ENCODE peak calls at places on chromosome 4, in four cellular contexts. G, B, I and J are unnamed samples.
A peak's percentile ranks its signal among the peaks of the same experiment; 100 is the strongest.

GRCh38 chr4:59412739-59413138 is 1787.4 kb upstream of the ADGRL3 start:
- DNase-seq in G (no peak), B (no peak), I (no peak), J (no peak)

GRCh38 chr4:10114607-10115006 is 2.0 kb downstream of the WDR1 start:
- DNase-seq in G (no peak), B (no peak), I (no peak), J (no peak)

GRCh38 chr4:36374836-36375511 is 93.6 kb downstream of the DTHD1 start:
- DNase-seq in G (no peak), B (no peak), I (no peak), J (no peak)

GRCh38 chr4:67727124-67727850 is 26.3 kb upstream of the UBA6 start:
- DNase-seq in G (no peak), B (no peak), I (peak; percentile 75), J (no peak)

GRCh38 chr4:85756938-85757337 is 282.0 kb downstream of the ARHGAP24 start:
- DNase-seq in G (peak; percentile 54), B (no peak), I (peak; percentile 55), J (peak; percentile 30)

GRCh38 chr4:189525304-189525703 is 415.4 kb upstream of the FRG1 start:
- DNase-seq in G (no peak), B (no peak), I (no peak), J (no peak)

GRCh38 chr4:2141022-2141761 is 82.1 kb downstream of the NAT8L start:
- DNase-seq in G (no peak), B (no peak), I (no peak), J (no peak)

GRCh38 chr4:100933628-100934027 is 413.7 kb downstream of the PPP3CA start:
- DNase-seq in G (no peak), B (no peak), I (no peak), J (no peak)

GRCh38 chr4:114599231-114600065 is 841 bp downstream of the UGT8 start:
- DNase-seq in G (peak; percentile 42), B (no peak), I (no peak), J (no peak)

GRCh38 chr4:113847710-113848109 is 86.2 kb upstream of the CAMK2D start:
- DNase-seq in G (no peak), B (no peak), I (no peak), J (no peak)

GRCh38 chr4:188934320-188934975 is 795.2 kb downstream of the TRIML1 start:
- DNase-seq in G (no peak), B (no peak), I (peak; percentile 17), J (no peak)

DNA sequence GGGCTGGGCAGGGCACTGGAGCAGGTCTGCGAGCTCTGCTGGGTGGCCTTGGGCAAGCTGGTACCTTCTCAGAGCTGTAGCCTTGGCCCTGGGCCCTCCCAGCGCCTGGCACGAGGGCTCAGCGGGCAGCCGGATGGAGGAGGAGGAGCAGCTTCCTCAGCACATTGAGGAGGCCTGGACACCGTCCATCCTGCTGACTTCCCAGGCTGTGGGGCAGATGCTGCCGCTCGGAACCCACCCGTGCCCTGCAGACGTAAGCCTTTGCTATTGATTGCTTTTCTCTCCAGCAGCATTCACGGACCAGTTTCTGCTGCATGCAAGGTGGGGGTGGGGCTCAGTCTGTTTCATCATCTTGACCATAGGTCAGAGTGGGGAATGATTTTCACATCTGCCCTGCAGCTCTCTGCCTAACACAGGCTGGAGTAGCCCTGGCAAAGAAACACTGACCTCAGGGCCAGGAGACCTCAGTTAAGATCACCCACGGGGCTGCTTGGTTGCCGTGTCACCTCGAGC is 80.7 kb upstream of the PSAPL1 start:
- DNase-seq in G (no peak), B (no peak), I (no peak), J (no peak)
- H3K27ac ChIP-seq in G (no peak overlapping the region), B (peak overlapping the region; percentile 54), I (no peak overlapping the region), J (no peak overlapping the region)

GRCh38 chr4:55395529-55396304 is at the start of gene TMEM165:
- DNase-seq in G (peak; percentile 95), B (peak; percentile 80), I (peak; percentile 94), J (peak; percentile 94)
- TF ChIP-seq CTCF in G (no peak), B (no peak), I (no peak), J (no peak)

DNA sequence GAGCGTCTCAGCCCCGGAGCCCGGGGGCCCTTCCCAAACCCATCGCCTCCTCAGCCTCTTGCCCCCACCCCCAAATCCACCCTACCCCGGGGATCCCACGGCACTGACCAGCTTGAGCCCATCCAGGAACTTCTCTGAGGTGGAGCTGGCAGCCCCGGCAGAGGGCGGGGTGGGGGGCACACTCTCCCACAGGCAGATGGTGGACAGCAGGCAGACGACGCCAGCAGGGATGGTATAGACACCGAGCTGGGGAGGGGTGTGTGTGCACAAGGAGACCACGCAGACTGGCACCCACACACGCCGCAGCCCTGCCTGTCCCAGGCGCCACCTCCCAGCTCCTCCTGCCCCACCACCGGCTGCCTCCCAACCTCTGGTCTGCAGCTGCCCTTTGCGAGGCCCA is 4.3 kb downstream of the SLC49A3 start:
- DNase-seq in G (no peak), B (no peak), I (no peak), J (no peak)
- H3K4me1 ChIP-seq in G (peaks cover 46% of the 10 kb centered on the region), B (peaks cover 25% of the 10 kb centered on the region), I (peaks cover 23% of the 10 kb centered on the region), J (peaks cover 29% of the 10 kb centered on the region)

GRCh38 chr4:76061977-76062376 is 12.5 kb upstream of the ART3 start:
- DNase-seq in G (no peak), B (no peak), I (no peak), J (no peak)

GRCh38 chr4:76067652-76068286 is 6.7 kb upstream of the ART3 start:
- DNase-seq in G (peak; percentile 88), B (peak; percentile 91), I (peak; percentile 80), J (peak; percentile 90)

GRCh38 chr4:76061421-76061820 is 13.1 kb upstream of the ART3 start:
- DNase-seq in G (no peak), B (no peak), I (no peak), J (no peak)

GRCh38 chr4:76066546-76066945 is 8.0 kb upstream of the ART3 start:
- DNase-seq in G (no peak), B (no peak), I (no peak), J (no peak)
- H3K27ac ChIP-seq in G (no peak overlapping the region), B (peak overlapping the region; percentile 21), I (no peak overlapping the region), J (no peak overlapping the region)

DNA sequence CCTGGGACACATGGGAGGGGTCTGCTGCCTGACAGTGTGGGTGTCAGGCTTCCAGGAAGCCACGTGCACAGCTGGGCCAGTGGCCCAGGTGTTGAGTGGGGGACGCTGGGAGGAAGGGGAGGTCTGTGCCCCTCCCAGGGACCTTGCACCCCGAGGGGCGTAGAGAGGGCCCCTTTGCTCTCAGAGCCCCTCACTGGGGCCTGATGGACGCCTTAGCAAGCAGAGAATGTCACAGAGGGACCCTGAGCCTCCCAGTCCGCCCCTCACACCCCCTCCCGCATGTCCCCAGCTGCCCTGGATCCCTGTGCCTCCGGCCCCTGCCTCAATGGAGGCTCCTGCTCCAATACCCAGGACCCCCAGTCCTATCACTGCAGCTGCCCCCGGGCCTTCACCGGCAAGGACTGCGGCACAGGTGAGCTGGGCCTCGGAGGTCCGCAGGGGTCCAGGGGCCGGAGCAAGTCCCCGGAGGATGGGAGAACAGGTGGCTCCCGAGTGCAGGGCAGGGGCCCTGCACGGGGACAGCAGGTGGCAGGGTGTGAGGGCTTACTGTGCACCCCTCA is 2.1 kb downstream of the HGFAC start:
- DNase-seq in G (no peak), B (no peak), I (no peak), J (no peak)
- TF ChIP-seq CTCF in G (no peak), B (no peak), I (no peak), J (no peak)

GRCh38 chr4:140157341-140157740 is 3.4 kb upstream of the MAML3 start:
- DNase-seq in G (no peak), B (no peak), I (peak; percentile 24), J (no peak)
- H3K4me1 ChIP-seq in G (peaks cover 18% of the 10 kb centered on the region), B (no peaks in the 10 kb centered on the region), I (no peaks in the 10 kb centered on the region), J (no peaks in the 10 kb centered on the region)

GRCh38 chr4:110485452-110485851 is 9.5 kb downstream of the ENPEP start:
- DNase-seq in G (no peak), B (no peak), I (no peak), J (no peak)

GRCh38 chr4:110486226-110486625 is 10.3 kb downstream of the ENPEP start:
- DNase-seq in G (no peak), B (no peak), I (no peak), J (no peak)

GRCh38 chr4:110484029-110484428 is 8.1 kb downstream of the ENPEP start:
- DNase-seq in G (no peak), B (no peak), I (no peak), J (no peak)

GRCh38 chr4:110483516-110483915 is 7.6 kb downstream of the ENPEP start:
- DNase-seq in G (no peak), B (no peak), I (no peak), J (no peak)

GRCh38 chr4:110484767-110485166 is 8.8 kb downstream of the ENPEP start:
- DNase-seq in G (no peak), B (no peak), I (peak; percentile 58), J (no peak)
- H3K27ac ChIP-seq in G (no peak overlapping the region), B (no peak overlapping the region), I (no peak overlapping the region), J (no peak overlapping the region)

GRCh38 chr4:47686294-47686872 is 151.5 kb downstream of the CORIN start:
- DNase-seq in G (peak; percentile 51), B (peak; percentile 33), I (peak; percentile 58), J (peak; percentile 76)
- TF ChIP-seq CTCF in G (peak; percentile 76), B (peak; percentile 43), I (peak; percentile 85), J (peak; percentile 64)

GRCh38 chr4:89681219-89681618 is 155.7 kb downstream of the SNCA start:
- DNase-seq in G (no peak), B (no peak), I (no peak), J (no peak)
- H3K4me1 ChIP-seq in G (no peaks in the 10 kb centered on the region), B (no peaks in the 10 kb centered on the region), I (no peaks in the 10 kb centered on the region), J (no peaks in the 10 kb centered on the region)